ENCODE peak calls at places on chromosomes 5 and 9, in four cellular contexts. One of them, this sample, is unnamed.

GRCh38 chr5:72194846-72195245 is 87.6 kb downstream of the MAP1B start:
- DNase-seq in GDM1: no peak
- DNase-seq in G401: peak
- DNase-seq in tibial nerve: no peak
- DNase-seq in this sample: no peak

GRCh38 chr5:91162534-91163381 is 220.4 kb downstream of the ARRDC3 start:
- DNase-seq in GDM1: peak
- DNase-seq in G401: no peak
- DNase-seq in tibial nerve: peak
- DNase-seq in this sample: no peak

GRCh38 chr5:72134226-72134625 is 27.0 kb downstream of the MAP1B start:
- DNase-seq in GDM1: no peak
- DNase-seq in G401: peak
- DNase-seq in tibial nerve: no peak
- DNase-seq in this sample: no peak

GRCh38 chr9:19375536-19375935 is 4.5 kb downstream of the RPS6 start:
- DNase-seq in GDM1: no peak
- DNase-seq in G401: no peak
- DNase-seq in tibial nerve: no peak
- DNase-seq in this sample: no peak

GRCh38 chr5:172758077-172758835 is 12.7 kb downstream of the DUSP1 start:
- DNase-seq in GDM1: no peak
- DNase-seq in G401: no peak
- DNase-seq in tibial nerve: no peak
- DNase-seq in this sample: no peak

GRCh38 chr5:127313847-127314473 is 23.4 kb downstream of the MEGF10 start:
- DNase-seq in GDM1: peak
- DNase-seq in G401: no peak
- DNase-seq in tibial nerve: peak
- DNase-seq in this sample: peak

GRCh38 chr5:139764250-139764791 is 31.3 kb upstream of the PSD2 start:
- DNase-seq in GDM1: no peak
- DNase-seq in G401: peak
- DNase-seq in tibial nerve: no peak
- DNase-seq in this sample: no peak

GRCh38 chr5:100803391-100803790 is 99.7 kb downstream of the ST8SIA4 start:
- DNase-seq in GDM1: no peak
- DNase-seq in G401: no peak
- DNase-seq in tibial nerve: no peak
- DNase-seq in this sample: no peak

GRCh38 chr5:61069150-61069549 is 93.1 kb downstream of the SMIM15 start:
- DNase-seq in GDM1: no peak
- DNase-seq in G401: no peak
- DNase-seq in tibial nerve: no peak
- DNase-seq in this sample: no peak

GRCh38 chr9:76987594-76988200 is 31.8 kb upstream of the FOXB2 start:
- DNase-seq in GDM1: no peak
- DNase-seq in G401: peak
- DNase-seq in tibial nerve: no peak
- DNase-seq in this sample: no peak

GRCh38 chr5:51960617-51961115 is 577.4 kb downstream of the ISL1 start:
- DNase-seq in GDM1: no peak
- DNase-seq in G401: peak
- DNase-seq in tibial nerve: no peak
- DNase-seq in this sample: no peak

GRCh38 chr9:95373765-95374435 is 56.4 kb upstream of the FANCC start:
- DNase-seq in GDM1: no peak
- DNase-seq in G401: no peak
- DNase-seq in tibial nerve: no peak
- DNase-seq in this sample: no peak

GRCh38 chr5:31972558-31972957 is 201.6 kb downstream of the GOLPH3 start:
- DNase-seq in GDM1: no peak
- DNase-seq in G401: no peak
- DNase-seq in tibial nerve: no peak
- DNase-seq in this sample: no peak

GRCh38 chr5:126624534-126624933 is 23.8 kb downstream of the PHAX start:
- DNase-seq in GDM1: no peak
- DNase-seq in G401: no peak
- DNase-seq in tibial nerve: no peak
- DNase-seq in this sample: no peak

GRCh38 chr5:173707392-173707791 is 90.9 kb upstream of the BOD1 start:
- DNase-seq in GDM1: no peak
- DNase-seq in G401: no peak
- DNase-seq in tibial nerve: peak
- DNase-seq in this sample: no peak

GRCh38 chr9:114336157-114336556 is 6.5 kb downstream of the ORM2 start:
- DNase-seq in GDM1: no peak
- DNase-seq in G401: no peak
- DNase-seq in tibial nerve: no peak
- DNase-seq in this sample: no peak

GRCh38 chr5:111699324-111699723 is 57.7 kb downstream of the NREP start:
- DNase-seq in GDM1: no peak
- DNase-seq in G401: no peak
- DNase-seq in tibial nerve: no peak
- DNase-seq in this sample: no peak

GRCh38 chr5:129361441-129362025 is 98.6 kb upstream of the ADAMTS19 start:
- DNase-seq in GDM1: no peak
- DNase-seq in G401: no peak
- DNase-seq in tibial nerve: no peak
- DNase-seq in this sample: no peak

GRCh38 chr5:56003179-56003578 is 8.4 kb upstream of the IL6ST start:
- DNase-seq in GDM1: no peak
- DNase-seq in G401: no peak
- DNase-seq in tibial nerve: no peak
- DNase-seq in this sample: no peak

GRCh38 chr5:136586196-136586595 is 220.9 kb upstream of the TRPC7 start:
- DNase-seq in GDM1: no peak
- DNase-seq in G401: no peak
- DNase-seq in tibial nerve: no peak
- DNase-seq in this sample: no peak

GRCh38 chr9:134634190-134634589 is 7.4 kb upstream of the COL5A1 start:
- DNase-seq in GDM1: no peak
- DNase-seq in G401: no peak
- DNase-seq in tibial nerve: no peak
- DNase-seq in this sample: peak

GRCh38 chr5:19695248-19695647 is 292.8 kb downstream of the CDH18 start:
- DNase-seq in GDM1: no peak
- DNase-seq in G401: no peak
- DNase-seq in tibial nerve: no peak
- DNase-seq in this sample: no peak

GRCh38 chr9:37918665-37919165 is 14.8 kb upstream of the SLC25A51 start:
- DNase-seq in GDM1: no peak
- DNase-seq in G401: no peak
- DNase-seq in tibial nerve: no peak
- DNase-seq in this sample: no peak

GRCh38 chr9:95726756-95727155 is 148.7 kb upstream of the ERCC6L2 start:
- DNase-seq in GDM1: no peak
- DNase-seq in G401: peak
- DNase-seq in tibial nerve: no peak
- DNase-seq in this sample: no peak

GRCh38 chr5:177382423-177383029 is 1.7 kb upstream of the SLC34A1 start:
- DNase-seq in GDM1: peak
- DNase-seq in G401: peak
- DNase-seq in tibial nerve: no peak
- DNase-seq in this sample: no peak

GRCh38 chr5:95861221-95861857 is 38.8 kb upstream of the GLRX start:
- DNase-seq in GDM1: no peak
- DNase-seq in G401: no peak
- DNase-seq in tibial nerve: peak
- DNase-seq in this sample: no peak

GRCh38 chr9:75140261-75140660 is 51.9 kb downstream of the OSTF1 start:
- DNase-seq in GDM1: no peak
- DNase-seq in G401: no peak
- DNase-seq in tibial nerve: no peak
- DNase-seq in this sample: no peak

GRCh38 chr5:159518361-159518760 is 188.1 kb upstream of the IL12B start:
- DNase-seq in GDM1: no peak
- DNase-seq in G401: no peak
- DNase-seq in tibial nerve: no peak
- DNase-seq in this sample: no peak

GRCh38 chr5:135451581-135452360 is at the start of gene TIFAB:
- DNase-seq in GDM1: no peak
- DNase-seq in G401: no peak
- DNase-seq in tibial nerve: no peak
- DNase-seq in this sample: no peak

GRCh38 chr5:136598901-136599300 is 233.6 kb upstream of the TRPC7 start:
- DNase-seq in GDM1: no peak
- DNase-seq in G401: no peak
- DNase-seq in tibial nerve: no peak
- DNase-seq in this sample: no peak

GRCh38 chr5:171314728-171315385 is 5.8 kb downstream of the TLX3 start:
- DNase-seq in GDM1: no peak
- DNase-seq in G401: peak
- DNase-seq in tibial nerve: no peak
- DNase-seq in this sample: peak

GRCh38 chr5:133393776-133394476 is 218.4 kb downstream of the FSTL4 start:
- DNase-seq in GDM1: no peak
- DNase-seq in G401: no peak
- DNase-seq in tibial nerve: no peak
- DNase-seq in this sample: no peak

GRCh38 chr9:125547383-125547782 is 159.6 kb downstream of the MAPKAP1 start:
- DNase-seq in GDM1: no peak
- DNase-seq in G401: no peak
- DNase-seq in tibial nerve: no peak
- DNase-seq in this sample: no peak

GRCh38 chr5:139636207-139636792 is 11.8 kb upstream of the CXXC5 start:
- DNase-seq in GDM1: no peak
- DNase-seq in G401: no peak
- DNase-seq in tibial nerve: no peak
- DNase-seq in this sample: no peak

GRCh38 chr9:136753371-136754058 is 4.5 kb downstream of the LCN8 start:
- DNase-seq in GDM1: no peak
- DNase-seq in G401: no peak
- DNase-seq in tibial nerve: no peak
- DNase-seq in this sample: no peak

GRCh38 chr5:60196382-60197113 is 303.0 kb upstream of the PDE4D start:
- DNase-seq in GDM1: no peak
- DNase-seq in G401: no peak
- DNase-seq in tibial nerve: peak
- DNase-seq in this sample: no peak

GRCh38 chr5:102875672-102876071 is 120.6 kb downstream of the PAM start:
- DNase-seq in GDM1: no peak
- DNase-seq in G401: no peak
- DNase-seq in tibial nerve: no peak
- DNase-seq in this sample: no peak